ENCODE peak calls at places on chromosomes 11 and 22, in seven cellular contexts. U, F, H, G, K, M and A are unnamed samples.

GRCh38 chr11:122628691-122629555 is 26.6 kb upstream of the UBASH3B start:
- DNase-seq in U (peak), F (peak), H (peak), G (peak), K (peak), M (peak), A (peak)

GRCh38 chr11:72348250-72348649 is 86.1 kb downstream of the CLPB start:
- DNase-seq in U (no peak), F (no peak), H (no peak), G (no peak), K (no peak), M (no peak), A (no peak)

GRCh38 chr11:33065445-33066178 is 26.2 kb downstream of the TCP11L1 start:
- DNase-seq in U (peak), F (peak), H (peak), G (peak), K (peak), M (peak), A (peak)

GRCh38 chr11:27203077-27203476 is 159.9 kb downstream of the CCDC34 start:
- DNase-seq in U (no peak), F (no peak), H (no peak), G (no peak), K (no peak), M (no peak), A (no peak)

GRCh38 chr11:36010010-36010740 is 66.3 kb downstream of the LDLRAD3 start:
- DNase-seq in U (peak), F (no peak), H (peak), G (no peak), K (no peak), M (no peak), A (no peak)

GRCh38 chr22:27941143-27941542 is 22.1 kb upstream of the PITPNB start:
- DNase-seq in U (no peak), F (no peak), H (no peak), G (no peak), K (no peak), M (no peak), A (no peak)

GRCh38 chr22:47215851-47216250 is 453.4 kb downstream of the TBC1D22A start:
- DNase-seq in U (no peak), F (no peak), H (no peak), G (no peak), K (no peak), M (no peak), A (no peak)

GRCh38 chr22:46674367-46674781 is 54.2 kb downstream of the GRAMD4 start:
- DNase-seq in U (no peak), F (no peak), H (peak), G (no peak), K (no peak), M (no peak), A (no peak)

GRCh38 chr11:2930705-2931415 is 1.6 kb upstream of the PHLDA2 start:
- DNase-seq in U (peak), F (peak), H (peak), G (peak), K (peak), M (peak), A (peak)

GRCh38 chr11:43278302-43278956 is 33.4 kb upstream of the API5 start:
- DNase-seq in U (peak), F (peak), H (peak), G (no peak), K (no peak), M (no peak), A (no peak)

GRCh38 chr11:31045335-31045734 is 324.2 kb downstream of the DCDC1 start:
- DNase-seq in U (no peak), F (no peak), H (no peak), G (no peak), K (no peak), M (no peak), A (no peak)

GRCh38 chr11:16825091-16825490 is 86.6 kb downstream of the C11orf58 start:
- DNase-seq in U (no peak), F (no peak), H (no peak), G (no peak), K (no peak), M (no peak), A (peak)

GRCh38 chr11:82975882-82976281 is 74.3 kb downstream of the DDIAS start:
- DNase-seq in U (no peak), F (no peak), H (no peak), G (no peak), K (no peak), M (no peak), A (no peak)

GRCh38 chr11:58513747-58514367 is 6.0 kb upstream of the OR5B21 start:
- DNase-seq in U (peak), F (peak), H (peak), G (no peak), K (peak), M (no peak), A (peak)

GRCh38 chr11:75656044-75656726 is 12.7 kb downstream of the MAP6 start:
- DNase-seq in U (peak), F (no peak), H (no peak), G (no peak), K (no peak), M (no peak), A (no peak)

GRCh38 chr22:41752011-41752975 is 48.2 kb upstream of the CCDC134 start:
- DNase-seq in U (no peak), F (no peak), H (peak), G (no peak), K (no peak), M (no peak), A (no peak)

GRCh38 chr11:3107608-3108182 is 50.5 kb upstream of the CARS1 start:
- DNase-seq in U (no peak), F (peak), H (no peak), G (peak), K (no peak), M (peak), A (no peak)

GRCh38 chr11:114399903-114400221 is 449 bp downstream of the C11orf71 start:
- DNase-seq in U (no peak), F (peak), H (no peak), G (no peak), K (peak), M (peak), A (peak)

GRCh38 chr11:9231848-9232177 is 33.3 kb downstream of the DENND5A start:
- DNase-seq in U (peak), F (no peak), H (peak), G (no peak), K (peak), M (no peak), A (no peak)

GRCh38 chr11:26247340-26247739 is 84.6 kb upstream of the ANO3 start:
- DNase-seq in U (peak), F (no peak), H (peak), G (no peak), K (no peak), M (no peak), A (no peak)

GRCh38 chr11:8337115-8337386 is 73.4 kb upstream of the LMO1 start:
- DNase-seq in U (no peak), F (no peak), H (no peak), G (no peak), K (no peak), M (no peak), A (no peak)

GRCh38 chr11:118632577-118633318 is 25.3 kb downstream of the PHLDB1 start:
- DNase-seq in U (no peak), F (no peak), H (no peak), G (no peak), K (no peak), M (no peak), A (no peak)

GRCh38 chr11:111911563-111912401 is at the start of gene CRYAB:
- DNase-seq in U (peak), F (peak), H (peak), G (no peak), K (peak), M (peak), A (no peak)

GRCh38 chr11:41497974-41498373 is 38.5 kb upstream of the LRRC4C start:
- DNase-seq in U (no peak), F (peak), H (no peak), G (no peak), K (no peak), M (no peak), A (no peak)

DNA sequence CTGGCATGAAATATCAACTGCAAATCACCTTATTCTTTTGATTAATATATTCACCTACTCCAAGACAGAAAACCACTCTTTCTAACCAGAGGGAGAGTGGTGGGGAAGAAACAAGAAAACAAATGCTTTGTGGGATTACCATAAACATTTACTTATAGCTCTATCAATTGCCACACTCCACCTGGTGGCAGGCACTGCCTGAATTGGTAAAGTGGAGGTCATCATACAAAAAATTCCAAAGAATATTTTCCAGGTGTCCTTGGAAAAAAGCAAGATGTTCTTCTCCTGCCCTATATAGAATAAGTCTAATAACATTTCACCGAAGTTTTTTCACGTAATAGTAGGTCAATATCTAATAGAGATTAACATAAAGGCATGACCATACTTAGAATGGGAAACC is 45.3 kb downstream of the PHF21A start:
- DNase-seq in U (no peak), F (no peak), H (no peak), G (no peak), K (no peak), M (no peak), A (no peak)
- TF ChIP-seq CTCF in U (peak), F (peak), H (no peak), G (no peak), K (no peak), M (no peak), A (no peak)

DNA sequence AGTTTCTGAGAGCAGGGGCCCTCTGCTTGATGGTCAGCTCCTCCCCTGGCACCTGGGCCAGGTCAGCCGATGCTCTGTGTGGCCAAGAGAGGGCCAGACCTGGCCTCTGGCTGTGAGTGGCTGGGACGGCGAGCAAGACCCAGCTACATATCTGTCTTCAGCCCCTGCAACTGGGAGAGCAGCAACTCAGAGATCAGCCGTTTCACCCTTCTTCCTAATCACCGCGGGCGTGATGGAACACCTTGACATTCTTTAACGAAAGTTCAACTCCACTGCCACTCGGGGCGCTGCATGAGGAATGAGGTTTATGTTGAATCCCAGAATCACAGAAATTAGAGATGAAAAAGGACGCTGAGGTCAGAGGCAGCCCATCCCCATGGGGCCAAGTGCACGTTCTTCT is 195.9 kb downstream of the TRIM29 start:
- DNase-seq in U (no peak), F (peak), H (no peak), G (no peak), K (no peak), M (no peak), A (peak)
- TF ChIP-seq CTCF in U (no peak), F (peak), H (no peak), G (no peak), K (no peak), M (no peak), A (peak)

GRCh38 chr11:21933095-21933494 is 259.8 kb upstream of the ANO5 start:
- DNase-seq in U (no peak), F (no peak), H (no peak), G (no peak), K (no peak), M (no peak), A (no peak)
- TF ChIP-seq CTCF in U (no peak), F (peak), H (peak), G (peak), K (peak), M (peak), A (peak)

GRCh38 chr11:19651654-19652053 is 61.0 kb upstream of the NAV2 start:
- DNase-seq in U (peak), F (no peak), H (peak), G (no peak), K (no peak), M (no peak), A (no peak)
- TF ChIP-seq CTCF in U (no peak), F (no peak), H (no peak), G (no peak), K (no peak), M (no peak), A (no peak)

GRCh38 chr22:23270212-23270733 is 90.0 kb downstream of the BCR start:
- DNase-seq in U (peak), F (no peak), H (no peak), G (no peak), K (no peak), M (no peak), A (no peak)
- TF ChIP-seq CTCF in U (peak), F (peak), H (no peak), G (no peak), K (no peak), M (no peak), A (no peak)

DNA sequence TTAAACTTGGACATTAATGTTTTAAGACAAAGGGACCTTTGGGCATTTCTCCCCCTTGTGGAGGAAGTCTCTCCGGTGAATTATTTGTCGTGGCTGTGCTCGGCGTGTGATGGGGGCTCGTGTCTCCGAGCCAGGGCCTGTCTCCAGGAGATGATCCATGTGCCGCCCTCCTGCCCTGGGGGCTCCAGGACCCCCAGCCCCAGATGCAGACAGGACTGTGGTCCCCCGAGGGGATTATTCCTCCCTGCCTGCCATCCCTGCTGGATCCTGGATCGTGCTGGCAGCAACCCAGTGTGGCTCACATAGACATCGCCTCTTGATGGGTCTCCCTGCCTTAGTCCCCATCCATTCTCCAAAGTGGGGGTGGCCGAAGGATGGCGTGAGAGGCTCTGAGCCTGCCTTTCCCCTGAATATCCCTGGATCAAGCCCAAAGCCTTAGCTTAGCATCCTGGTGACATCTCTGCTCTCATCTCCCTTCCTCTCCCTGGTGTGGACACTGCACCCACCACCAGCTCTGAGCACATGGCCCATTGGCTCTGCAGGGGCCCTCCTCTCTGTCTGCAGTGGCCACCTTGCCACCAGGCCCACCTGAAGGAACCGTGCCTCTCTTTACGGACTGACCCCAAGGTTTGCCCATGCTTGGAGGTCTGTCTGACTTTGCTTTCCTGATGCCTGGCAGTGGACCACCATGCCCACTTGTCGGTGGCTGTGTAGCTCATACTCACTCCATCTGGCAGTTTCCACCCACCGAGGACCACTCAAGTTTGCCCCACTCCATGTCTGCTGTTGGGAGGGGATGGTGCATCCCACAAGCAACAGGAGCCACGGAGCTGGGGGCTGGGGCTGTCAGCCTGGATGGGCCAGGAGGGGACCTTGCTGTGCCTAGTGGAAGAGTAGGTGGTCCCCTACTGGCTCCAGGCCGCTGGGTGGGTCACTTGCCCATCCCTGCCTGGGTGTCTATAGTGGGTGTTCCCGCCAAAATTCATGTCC is 56.7 kb downstream of the SMIM38 start:
- DNase-seq in U (no peak), F (peak), H (peak), G (no peak), K (no peak), M (peak), A (no peak)
- TF ChIP-seq CTCF in U (peak), F (peak), H (peak), G (no peak), K (no peak), M (no peak), A (peak)

GRCh38 chr22:20111045-20111688 is 4.7 kb upstream of the RANBP1 start:
- DNase-seq in U (peak), F (no peak), H (peak), G (peak), K (no peak), M (no peak), A (peak)
- TF ChIP-seq CTCF in U (peak), F (peak), H (peak), G (peak), K (peak), M (peak), A (peak)

GRCh38 chr11:89477175-89477574 is 14.0 kb downstream of the NOX4 start:
- DNase-seq in U (no peak), F (peak), H (no peak), G (no peak), K (no peak), M (no peak), A (no peak)
- TF ChIP-seq CTCF in U (no peak), F (peak), H (no peak), G (peak), K (no peak), M (no peak), A (no peak)

GRCh38 chr11:124837491-124837856 is 27.8 kb upstream of the ROBO3 start:
- DNase-seq in U (peak), F (peak), H (peak), G (no peak), K (no peak), M (no peak), A (no peak)
- TF ChIP-seq CTCF in U (peak), F (no peak), H (peak), G (no peak), K (no peak), M (peak), A (no peak)